ENCODE peak calls at places on chromosome X, in seven cellular contexts. N is HCT116, U is GM12878, O is A549, C is SK-N-SH, T is K562, G is HepG2. M is an unnamed sample. For H3K9me3, the result is how much of the 10 kb centered on the place peaks cover.

GRCh38 chrX:9522756-9523155 is 57.9 kb downstream of the TBL1X start:
- DNase-seq in N (no peak), U (no peak), O (no peak), C (no peak), T (no peak), G (no peak), M (no peak)

GRCh38 chrX:9510366-9510765 is 45.5 kb downstream of the TBL1X start:
- DNase-seq in N (no peak), U (no peak), O (no peak), C (no peak), T (no peak), G (no peak), M (no peak)

GRCh38 chrX:74537011-74537390 is 77.4 kb downstream of the RLIM start:
- DNase-seq in N (no peak), U (no peak), O (no peak), C (no peak), T (no peak), G (no peak), M (no peak)

GRCh38 chrX:18973527-18974192 is 10.3 kb downstream of the PHKA2 start:
- DNase-seq in N (no peak), U (no peak), O (no peak), C (no peak), T (no peak), G (peak), M (no peak)

GRCh38 chrX:72368796-72369195 is 63.1 kb upstream of the CITED1 start:
- DNase-seq in N (no peak), U (no peak), O (no peak), C (no peak), T (no peak), G (no peak), M (no peak)

GRCh38 chrX:53682885-53683555 is 3.5 kb downstream of the HUWE1 start:
- DNase-seq in N (no peak), U (no peak), O (peak), C (peak), T (peak), G (peak), M (no peak)

GRCh38 chrX:26442340-26442739 is 226.4 kb downstream of the MAGEB5 start:
- DNase-seq in N (peak), U (no peak), O (no peak), C (peak), T (no peak), G (no peak), M (no peak)

GRCh38 chrX:110665636-110666035 is 130.0 kb downstream of the CHRDL1 start:
- DNase-seq in N (no peak), U (no peak), O (peak), C (peak), T (peak), G (peak), M (no peak)

GRCh38 chrX:139091878-139092277 is 380.4 kb upstream of the FGF13 start:
- DNase-seq in N (no peak), U (no peak), O (no peak), C (no peak), T (no peak), G (no peak), M (no peak)

DNA sequence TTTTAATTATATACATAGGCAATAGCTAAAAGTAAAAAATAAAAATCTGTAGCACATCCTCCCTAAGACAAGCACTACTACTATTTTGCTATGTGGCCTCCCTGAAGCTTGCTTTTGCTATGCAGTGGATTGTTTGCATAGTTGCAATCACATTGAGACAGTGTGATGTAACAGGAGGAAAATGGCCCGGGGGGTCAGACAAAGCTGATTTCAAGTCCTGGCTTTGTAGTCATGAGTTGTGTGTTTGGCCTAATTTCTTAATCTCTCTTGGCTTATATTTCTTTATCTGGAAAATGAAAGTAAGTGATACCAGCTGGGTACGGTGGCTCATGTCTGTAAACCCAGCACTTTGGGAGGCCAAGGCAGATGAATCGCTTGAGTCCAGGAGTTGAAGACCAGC is 166.6 kb downstream of the LHFPL1 start:
- DNase-seq in N (no peak), U (no peak), O (no peak), C (no peak), T (no peak), G (no peak), M (no peak)
- TF ChIP-seq REST in N (no peak), U (no peak), O (no peak), C (no peak), T (no peak), G (no peak), M (no peak)

DNA sequence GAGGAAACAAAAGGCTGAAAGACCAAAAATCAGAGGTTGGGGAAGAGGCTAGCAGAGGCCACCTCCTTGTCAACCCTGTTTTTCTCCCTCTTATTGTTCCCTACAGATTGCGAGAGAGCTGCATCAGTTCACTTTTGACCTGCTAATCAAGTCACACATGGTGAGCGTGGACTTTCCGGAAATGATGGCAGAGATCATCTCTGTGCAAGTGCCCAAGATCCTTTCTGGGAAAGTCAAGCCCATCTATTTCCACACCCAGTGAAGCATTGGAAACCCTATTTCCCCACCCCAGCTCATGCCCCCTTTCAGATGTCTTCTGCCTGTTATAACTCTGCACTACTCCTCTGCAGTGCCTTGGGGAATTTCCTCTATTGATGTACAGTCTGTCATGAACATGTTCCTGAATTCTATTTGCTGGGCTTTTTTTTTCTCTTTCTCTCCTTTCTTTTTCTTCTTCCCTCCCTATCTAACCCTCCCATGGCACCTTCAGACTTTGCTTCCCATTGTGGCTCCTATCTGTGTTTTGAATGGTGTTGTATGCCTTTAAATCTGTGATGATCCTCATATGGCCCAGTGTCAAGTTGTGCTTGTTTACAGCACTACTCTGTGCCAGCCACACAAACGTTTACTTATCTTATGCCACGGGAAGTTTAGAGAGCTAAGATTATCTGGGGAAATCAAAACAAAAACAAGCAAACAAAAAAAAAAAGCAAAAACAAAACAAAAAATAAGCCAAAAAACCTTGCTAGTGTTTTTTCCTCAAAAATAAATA is 179.9 kb downstream of the AR start:
- DNase-seq in N (no peak), U (no peak), O (no peak), C (no peak), T (no peak), G (no peak), M (no peak)
- H3K9me3 ChIP-seq in N (under half), U (under half), O (under half), C (under half), T (under half), G (under half), M (under half)

GRCh38 chrX:130147631-130148030 is 18.0 kb downstream of the AIFM1 start:
- DNase-seq in N (no peak), U (no peak), O (no peak), C (no peak), T (no peak), G (no peak), M (no peak)
- H3K27ac ChIP-seq in N (no peak), U (no peak), O (no peak), C (no peak), T (no peak), G (no peak), M (no peak)

GRCh38 chrX:113728937-113729336 is 854.9 kb upstream of the HTR2C start:
- DNase-seq in N (no peak), U (no peak), O (no peak), C (no peak), T (no peak), G (no peak), M (no peak)

GRCh38 chrX:113726898-113727297 is 857.0 kb upstream of the HTR2C start:
- DNase-seq in N (no peak), U (no peak), O (no peak), C (no peak), T (no peak), G (no peak), M (no peak)

GRCh38 chrX:113726466-113726865 is 857.4 kb upstream of the HTR2C start:
- DNase-seq in N (no peak), U (no peak), O (no peak), C (no peak), T (no peak), G (no peak), M (no peak)

DNA sequence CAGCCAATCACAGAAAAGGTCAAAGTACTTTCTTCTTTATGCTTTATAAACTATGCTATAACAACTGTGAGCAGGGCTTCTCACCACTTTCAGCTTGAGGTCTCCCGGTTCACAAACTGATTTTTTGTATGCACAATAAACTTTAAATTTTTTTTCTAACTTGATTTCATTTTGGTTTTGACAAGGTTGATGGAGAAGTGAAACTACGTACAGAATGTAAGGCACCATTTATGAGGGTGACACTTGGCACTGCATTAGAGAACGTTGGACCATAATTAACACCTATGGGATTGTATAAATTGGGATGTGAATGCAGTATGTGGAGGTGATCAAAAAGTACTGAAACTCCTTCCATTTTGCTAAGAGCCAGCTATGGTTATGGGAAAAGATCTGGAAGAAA is 857.9 kb upstream of the HTR2C start:
- DNase-seq in N (no peak), U (no peak), O (no peak), C (no peak), T (no peak), G (no peak), M (no peak)
- TF ChIP-seq REST in N (no peak), U (no peak), O (no peak), C (no peak), T (no peak), G (no peak), M (no peak)

GRCh38 chrX:22968494-22968893 is 31.3 kb upstream of the DDX53 start:
- DNase-seq in N (no peak), U (no peak), O (no peak), C (no peak), T (no peak), G (no peak), M (no peak)
- H3K9me3 ChIP-seq in N (under half), U (under half), O (under half), C (under half), T (under half), G (under half), M (under half)

GRCh38 chrX:41665676-41666075 is 23.1 kb upstream of the GPR34 start:
- DNase-seq in N (no peak), U (no peak), O (no peak), C (no peak), T (no peak), G (no peak), M (no peak)

GRCh38 chrX:41661366-41662095 is 27.2 kb upstream of the GPR34 start:
- DNase-seq in N (no peak), U (no peak), O (no peak), C (no peak), T (no peak), G (no peak), M (no peak)

GRCh38 chrX:41667631-41668030 is 21.1 kb upstream of the GPR34 start:
- DNase-seq in N (no peak), U (no peak), O (no peak), C (no peak), T (no peak), G (no peak), M (no peak)

GRCh38 chrX:41666251-41666650 is 22.5 kb upstream of the GPR34 start:
- DNase-seq in N (no peak), U (no peak), O (no peak), C (no peak), T (no peak), G (no peak), M (no peak)

GRCh38 chrX:41664307-41665299 is 24.2 kb upstream of the GPR34 start:
- DNase-seq in N (no peak), U (no peak), O (no peak), C (no peak), T (no peak), G (no peak), M (no peak)
- H3K27ac ChIP-seq in N (no peak), U (no peak), O (peak), C (no peak), T (no peak), G (no peak), M (no peak)

DNA sequence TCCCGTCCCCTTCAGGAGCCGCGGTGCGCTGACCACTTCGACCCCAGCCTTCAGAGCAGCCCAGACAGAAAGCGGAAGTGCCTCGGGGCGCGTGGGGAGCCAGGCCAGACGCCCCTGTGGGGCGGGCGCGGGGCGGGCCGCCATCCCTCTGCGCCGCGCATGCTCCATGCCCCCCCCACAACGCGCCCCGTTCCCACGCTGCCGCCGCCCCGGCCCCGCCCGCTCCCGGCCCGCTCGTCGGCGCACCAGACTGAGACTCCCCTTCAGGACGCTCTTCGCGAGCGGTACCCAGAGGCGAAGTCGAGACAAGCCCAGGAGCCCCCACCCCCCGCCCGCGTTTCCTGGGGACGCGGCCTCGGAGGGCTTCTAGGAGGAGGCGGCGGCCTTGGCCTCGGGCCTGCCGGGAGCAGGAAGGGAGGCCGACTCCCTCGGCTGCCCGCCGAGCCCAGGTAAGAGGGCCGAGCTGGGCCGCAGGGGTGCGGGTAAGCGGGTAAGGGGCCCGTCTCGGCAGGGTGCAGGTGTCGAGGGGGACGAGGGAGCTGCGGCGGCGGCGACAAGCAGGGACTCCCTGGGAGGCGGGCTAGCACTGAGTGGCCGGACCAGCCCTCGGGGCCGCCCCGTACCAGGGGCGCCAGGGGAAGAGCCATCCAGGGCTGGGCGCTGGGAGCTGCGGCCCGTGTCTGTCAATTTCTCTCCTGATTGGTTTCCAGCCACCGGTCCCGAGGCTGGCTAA is at the start of gene ZFP92:
- DNase-seq in N (no peak), U (no peak), O (no peak), C (peak), T (peak), G (no peak), M (no peak)
- TF ChIP-seq REST in N (no peak), U (no peak), O (no peak), C (no peak), T (no peak), G (no peak), M (no peak)

GRCh38 chrX:39816871-39817731 is 280.7 kb downstream of the BCOR start:
- DNase-seq in N (no peak), U (no peak), O (no peak), C (no peak), T (peak), G (no peak), M (no peak)

GRCh38 chrX:39819921-39820849 is 277.6 kb downstream of the BCOR start:
- DNase-seq in N (no peak), U (no peak), O (no peak), C (peak), T (no peak), G (no peak), M (no peak)

GRCh38 chrX:39815621-39816020 is 282.1 kb downstream of the BCOR start:
- DNase-seq in N (no peak), U (no peak), O (no peak), C (no peak), T (peak), G (no peak), M (no peak)

GRCh38 chrX:39818750-39819149 is 279.0 kb downstream of the BCOR start:
- DNase-seq in N (no peak), U (no peak), O (no peak), C (no peak), T (no peak), G (no peak), M (no peak)

GRCh38 chrX:39818071-39818470 is 279.7 kb downstream of the BCOR start:
- DNase-seq in N (no peak), U (no peak), O (no peak), C (peak), T (no peak), G (no peak), M (no peak)
- H3K9me3 ChIP-seq in N (under half), U (under half), O (under half), C (under half), T (under half), G (under half), M (under half)